ENCODE peak calls at places on chromosomes 1 and 21, in four cellular contexts. M, E, P and Z are unnamed samples.

GRCh38 chr21:38567577-38568360 is 69.5 kb upstream of the ERG start:
- DNase-seq in P (no peak), M (no peak), E (no peak), Z (no peak)

GRCh38 chr21:41783476-41784150 is 16.8 kb upstream of the RIPK4 start:
- DNase-seq in P (no peak), E (no peak), M (no peak), Z (no peak)

GRCh38 chr1:36741066-36741465 is 258.4 kb upstream of the CSF3R start:
- DNase-seq in M (no peak), P (no peak), E (no peak), Z (no peak)

GRCh38 chr1:33311706-33312412 is 9.0 kb downstream of the A3GALT2 start:
- DNase-seq in M (no peak), E (no peak), P (peak), Z (no peak)

GRCh38 chr1:26277261-26277661 is 2.6 kb upstream of the SH3BGRL3 start:
- DNase-seq in P (no peak), E (no peak), M (no peak), Z (no peak)

GRCh38 chr1:10564063-10564462 is 89.3 kb downstream of the PEX14 start:
- DNase-seq in P (no peak), M (no peak), E (no peak), Z (no peak)

GRCh38 chr1:166064324-166064926 is 102.4 kb downstream of the FAM78B start:
- DNase-seq in M (no peak), E (no peak), P (no peak), Z (no peak)

GRCh38 chr1:93817819-93818569 is 61.0 kb downstream of the DNTTIP2 start:
- DNase-seq in M (no peak), E (no peak), P (no peak), Z (no peak)

GRCh38 chr1:64886877-64887276 is 79.5 kb downstream of the JAK1 start:
- DNase-seq in M (no peak), P (no peak), E (no peak), Z (no peak)

GRCh38 chr1:66624412-66625060 is 90.6 kb downstream of the SGIP1 start:
- DNase-seq in P (no peak), M (no peak), E (no peak), Z (no peak)

GRCh38 chr21:42112857-42113256 is 41.7 kb downstream of the UMODL1 start:
- DNase-seq in P (no peak), E (no peak), M (no peak), Z (no peak)

GRCh38 chr1:231750296-231750695 is 123.7 kb downstream of the DISC1 start:
- DNase-seq in E (no peak), P (no peak), M (no peak), Z (no peak)

GRCh38 chr1:91731815-91732214 is 154.1 kb downstream of the TGFBR3 start:
- DNase-seq in P (no peak), E (no peak), M (no peak), Z (no peak)

GRCh38 chr1:115953180-115953579 is 23.1 kb upstream of the SLC22A15 start:
- DNase-seq in E (no peak), M (no peak), P (no peak), Z (no peak)

GRCh38 chr1:32539584-32540571 is 651 bp downstream of the ZBTB8A start:
- DNase-seq in P (peak), M (peak), E (peak), Z (no peak)

GRCh38 chr1:43858324-43858723 is 75.3 kb upstream of the ARTN start:
- DNase-seq in M (peak), P (peak), E (no peak), Z (no peak)

GRCh38 chr1:115457295-115457694 is 119.2 kb upstream of the NGF start:
- DNase-seq in M (no peak), P (no peak), E (no peak), Z (no peak)

GRCh38 chr1:33176887-33177286 is 5.0 kb downstream of the TRIM62 start:
- DNase-seq in M (no peak), E (no peak), P (no peak), Z (no peak)

GRCh38 chr1:31765041-31765467 is 914 bp upstream of the ADGRB2 start:
- DNase-seq in E (peak), M (no peak), P (no peak), Z (no peak)

GRCh38 chr1:173420330-173420806 is 56.8 kb upstream of the PRDX6 start:
- DNase-seq in P (no peak), E (peak), M (peak), Z (peak)

GRCh38 chr21:21003701-21004100 is 5.5 kb downstream of the NCAM2 start:
- DNase-seq in M (no peak), E (peak), P (no peak), Z (no peak)

GRCh38 chr1:9852410-9853301 is 28.9 kb upstream of the CLSTN1 start:
- DNase-seq in P (peak), E (no peak), M (no peak), Z (peak)

GRCh38 chr1:15681346-15682290 is 2.5 kb upstream of the PLEKHM2 start:
- DNase-seq in M (no peak), E (no peak), P (no peak), Z (no peak)

GRCh38 chr1:30791853-30792252 is 34.3 kb upstream of the LAPTM5 start:
- DNase-seq in E (no peak), M (no peak), P (no peak), Z (no peak)

DNA sequence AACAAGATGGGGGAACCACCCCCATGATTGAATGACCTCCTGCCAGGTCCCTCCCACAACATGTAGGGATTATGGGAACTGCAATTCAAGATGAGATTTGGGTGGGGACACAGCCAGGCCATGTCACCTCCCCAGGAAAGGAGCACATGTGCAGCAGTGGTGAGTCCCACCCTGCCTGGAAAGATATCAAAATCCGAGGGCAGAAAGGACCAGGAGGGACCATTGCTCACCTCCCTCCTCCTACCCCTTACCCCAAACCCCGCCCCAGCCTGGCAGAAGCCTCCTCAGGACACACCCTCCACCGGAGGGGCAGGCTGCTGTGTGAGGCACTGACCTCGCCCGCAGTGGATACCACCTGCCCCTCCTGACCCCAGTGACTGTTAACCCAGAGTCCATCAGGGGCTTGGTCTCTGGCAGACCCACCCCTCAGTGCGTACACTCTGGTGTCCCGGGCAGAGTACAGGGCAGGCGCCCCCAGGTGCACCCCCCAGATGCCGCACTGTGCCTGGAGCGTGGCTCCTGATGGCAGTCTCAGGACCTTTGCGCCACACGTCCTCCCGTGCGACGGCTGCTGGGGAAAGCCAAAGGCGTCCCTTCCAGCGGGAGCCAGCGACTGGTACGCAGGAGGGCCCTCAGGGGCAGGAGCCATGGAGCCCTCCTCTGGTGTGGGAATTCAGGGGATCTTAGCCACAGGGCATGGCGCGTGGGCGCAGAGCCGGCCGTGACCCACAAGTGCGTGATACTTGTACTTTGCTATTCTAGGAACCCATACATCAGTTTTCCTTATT is 20.9 kb downstream of the PDXK start:
- DNase-seq in M (no peak), E (no peak), P (no peak), Z (no peak)
- H3K27ac ChIP-seq in M (peak), E (no peak), P (no peak), Z (peak)

DNA sequence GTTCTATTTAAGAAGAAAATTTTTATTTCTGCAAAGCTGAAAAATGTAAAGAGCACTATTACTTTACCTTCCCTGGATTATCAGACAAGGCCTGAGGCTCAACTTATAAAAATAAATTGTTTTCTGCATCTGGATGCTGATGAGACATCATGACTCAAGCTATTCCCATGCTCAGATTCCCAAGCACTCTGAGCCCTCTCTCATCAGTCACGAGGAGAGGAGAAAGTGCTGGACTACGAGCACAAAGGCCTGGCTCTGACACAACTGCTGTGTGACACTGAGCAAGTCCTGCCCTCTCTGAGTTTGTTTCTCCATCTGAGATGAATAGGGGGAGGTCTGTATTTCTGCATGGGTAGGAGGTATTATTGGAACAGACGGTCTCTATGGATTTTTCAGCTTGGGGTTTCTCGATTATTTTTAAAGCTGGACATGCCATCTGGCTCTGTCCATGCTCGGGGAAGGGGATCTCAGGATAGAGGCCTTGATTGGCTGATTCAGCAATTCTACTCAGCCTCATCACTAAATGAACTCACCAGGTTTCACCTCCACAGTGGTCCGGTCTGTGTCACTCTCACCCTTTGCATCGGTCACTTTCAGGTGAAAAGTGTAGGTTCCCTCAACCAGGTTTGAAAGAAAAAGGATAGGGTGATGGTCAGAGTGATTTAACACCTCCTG is 107.7 kb downstream of the KIAA0319L start:
- DNase-seq in M (no peak), P (no peak), E (no peak), Z (no peak)
- H3K27ac ChIP-seq in M (no peak), P (no peak), E (no peak), Z (no peak)

GRCh38 chr21:33541105-33541711 is 709 bp downstream of the GART start:
- DNase-seq in P (no peak), E (no peak), M (no peak), Z (no peak)

GRCh38 chr21:33541756-33542639 is at the start of gene GART:
- DNase-seq in M (peak), P (peak), E (peak), Z (peak)

GRCh38 chr21:33544451-33544850 is 1.6 kb downstream of the SON start:
- DNase-seq in M (no peak), E (no peak), P (no peak), Z (no peak)

GRCh38 chr21:33543505-33544129 is 779 bp downstream of the SON start:
- DNase-seq in P (peak), E (no peak), M (peak), Z (no peak)

GRCh38 chr21:33542640-33543504 is at the start of gene SON:
- DNase-seq in M (peak), P (peak), E (peak), Z (peak)
- H3K27ac ChIP-seq in M (peak), P (peak), E (peak), Z (peak)

DNA sequence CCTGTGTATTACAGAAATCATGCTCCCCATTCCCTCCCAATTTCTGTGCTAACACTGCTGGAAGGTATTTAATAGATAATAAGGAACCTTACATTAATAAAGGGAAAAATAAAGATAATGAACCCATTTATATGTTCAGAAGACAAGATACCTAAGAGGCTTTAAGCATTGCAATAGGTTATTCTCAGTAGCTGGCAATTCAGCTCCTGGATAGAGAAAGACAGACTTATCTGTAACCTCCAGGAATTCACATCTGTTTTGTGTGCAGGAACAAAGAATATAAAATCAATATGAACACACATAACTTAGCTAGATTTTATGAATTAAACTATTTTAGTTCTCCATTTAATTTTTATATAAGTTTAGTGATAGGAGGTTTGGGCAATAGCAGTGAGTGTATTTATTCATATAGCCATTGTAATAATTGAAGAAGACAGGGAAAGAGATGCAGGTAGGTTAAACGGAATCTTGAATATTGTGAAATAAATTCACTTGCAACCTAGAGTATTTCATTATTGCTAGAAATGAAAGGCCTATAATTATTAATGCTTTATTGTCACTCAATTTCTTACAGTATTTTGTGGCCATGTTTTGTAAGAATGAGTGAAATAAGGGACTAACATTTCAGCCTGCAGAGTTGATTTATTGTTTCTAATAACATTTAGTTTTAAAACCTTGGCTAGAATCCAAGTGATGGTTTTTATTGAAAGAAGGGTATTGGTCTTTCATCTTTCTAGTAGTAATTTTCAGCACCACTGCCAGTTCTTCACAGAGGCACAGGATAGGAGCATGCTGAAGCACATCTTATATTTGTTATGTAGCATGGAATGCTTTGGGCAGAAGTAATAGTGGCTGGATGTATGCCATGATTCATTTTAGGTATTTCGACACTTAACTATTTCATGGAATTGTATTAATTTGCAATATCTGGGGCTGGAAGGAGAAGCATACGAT is 1.5 kb downstream of the XPR1 start:
- DNase-seq in P (no peak), M (no peak), E (no peak), Z (no peak)
- H3K27ac ChIP-seq in P (no peak), M (no peak), E (no peak), Z (peak)

GRCh38 chr1:243734311-243734700 is 115.7 kb downstream of the AKT3 start:
- DNase-seq in E (no peak), M (no peak), P (no peak), Z (no peak)

GRCh38 chr1:243733670-243734310 is 116.3 kb downstream of the AKT3 start:
- DNase-seq in M (no peak), P (no peak), E (no peak), Z (no peak)

GRCh38 chr1:243731974-243732373 is 118.1 kb downstream of the AKT3 start:
- DNase-seq in P (no peak), E (no peak), M (no peak), Z (no peak)

GRCh38 chr1:243731301-243731891 is 118.6 kb downstream of the AKT3 start:
- DNase-seq in M (no peak), P (no peak), E (no peak), Z (no peak)

DNA sequence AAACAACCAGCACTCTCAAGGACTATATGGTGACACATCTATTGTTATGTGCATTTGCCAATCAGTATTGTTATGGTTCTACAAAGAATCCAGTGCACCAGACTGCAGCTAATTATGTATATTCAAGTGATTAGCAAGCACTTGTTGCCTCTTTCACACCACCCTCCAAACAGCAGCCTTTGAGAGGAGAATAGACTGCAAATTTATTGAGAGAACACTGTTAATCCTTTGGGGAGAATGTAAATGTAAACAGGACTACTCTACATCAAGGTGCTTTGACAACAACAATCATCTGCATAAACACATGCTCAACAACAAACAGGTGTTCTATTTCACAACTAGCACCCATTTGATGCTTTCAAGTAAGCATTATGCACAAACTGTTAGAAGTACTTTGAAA is 117.4 kb downstream of the AKT3 start:
- DNase-seq in M (no peak), E (no peak), P (no peak), Z (no peak)
- H3K27ac ChIP-seq in M (no peak), E (no peak), P (peak), Z (no peak)

GRCh38 chr1:246617768-246618167 is 51.5 kb downstream of the CNST start:
- DNase-seq in M (no peak), P (no peak), E (no peak), Z (no peak)
- H3K27ac ChIP-seq in M (no peak), P (peak), E (no peak), Z (peak)

DNA sequence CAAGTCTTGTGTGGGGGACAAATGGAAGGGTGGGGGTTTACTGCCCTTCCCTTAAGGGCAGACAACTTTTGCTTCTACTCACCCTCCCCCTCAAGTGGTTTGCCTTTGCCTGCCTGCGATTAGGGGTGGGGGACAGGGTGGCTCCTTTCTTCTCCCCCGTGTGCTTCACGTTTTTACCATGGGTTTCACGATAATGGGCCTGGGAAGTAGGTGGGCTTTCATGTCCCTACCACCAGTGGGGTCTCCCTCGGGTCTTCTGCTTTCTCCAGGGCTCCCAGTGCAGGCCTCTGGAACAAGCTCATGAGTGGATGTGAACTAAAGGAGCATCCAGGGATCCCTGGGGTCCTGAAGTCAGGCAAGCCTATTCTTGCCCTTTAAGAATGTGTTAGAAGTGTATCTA is 21.6 kb downstream of the UTP25 start:
- DNase-seq in M (no peak), P (no peak), E (no peak), Z (no peak)
- H3K27ac ChIP-seq in M (no peak), P (no peak), E (no peak), Z (no peak)

GRCh38 chr1:207835958-207836357 is 75.0 kb downstream of the CD34 start:
- DNase-seq in E (no peak), P (no peak), M (no peak), Z (no peak)

GRCh38 chr1:207840380-207840779 is 70.5 kb downstream of the CD34 start:
- DNase-seq in E (peak), P (no peak), M (no peak), Z (no peak)

GRCh38 chr1:207836616-207837352 is 74.1 kb downstream of the CD34 start:
- DNase-seq in M (no peak), P (no peak), E (no peak), Z (no peak)

GRCh38 chr1:207839083-207839413 is 71.9 kb downstream of the CD34 start:
- DNase-seq in M (no peak), P (no peak), E (no peak), Z (no peak)

DNA sequence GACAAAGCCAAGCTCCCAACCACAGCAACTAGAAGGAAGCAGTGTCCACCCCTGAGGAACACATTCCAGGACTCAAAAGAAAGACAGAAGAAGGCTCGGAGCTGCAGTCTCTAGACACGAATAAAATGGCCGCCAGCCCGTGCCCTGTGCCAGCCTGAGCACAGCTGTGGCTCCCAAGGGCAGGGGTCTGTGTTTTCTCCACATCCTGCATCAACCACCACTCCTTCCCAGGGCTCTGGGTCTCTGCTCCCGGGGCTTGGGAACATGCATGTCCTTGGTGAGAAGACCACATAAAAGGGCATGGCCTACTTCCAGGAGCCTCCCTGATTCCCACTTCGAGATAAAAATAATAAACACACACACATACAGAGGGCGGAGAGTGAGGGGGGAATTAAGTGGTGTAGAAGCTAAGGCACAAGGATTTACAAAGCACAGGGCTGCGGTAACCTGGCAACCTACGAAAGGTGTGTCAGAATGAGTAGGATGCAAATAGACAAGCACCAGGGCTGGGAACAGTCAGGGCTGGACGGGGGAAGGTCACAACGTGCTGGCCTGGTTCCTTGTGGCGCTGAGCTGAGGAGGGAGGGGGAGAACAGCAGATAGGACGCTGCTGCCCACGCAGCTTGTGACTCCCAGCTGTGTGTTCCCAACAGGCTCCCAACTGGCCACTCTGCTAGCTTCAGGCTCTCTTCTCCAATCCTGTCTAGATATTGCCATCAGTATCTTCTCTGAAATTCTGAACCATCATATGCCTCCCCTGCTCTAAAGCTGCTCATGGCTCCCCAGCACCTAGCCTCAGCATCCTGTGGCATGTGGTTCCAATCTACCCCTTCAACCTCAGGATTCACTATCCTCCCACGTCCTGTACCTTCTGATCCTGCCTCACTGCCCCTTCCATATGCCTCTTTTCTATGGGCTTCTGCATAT is 72.5 kb downstream of the CD34 start:
- DNase-seq in M (peak), E (peak), P (peak), Z (peak)
- H3K27ac ChIP-seq in M (peak), E (no peak), P (peak), Z (peak)